ENCODE peak calls at places on chromosomes 5 and 9, in four cellular contexts. G, Y, I and W are unnamed samples.

GRCh38 chr5:160439205-160439600 is 17.5 kb downstream of the PTTG1 start:
- DNase-seq in G (peak), I (peak), Y (peak), W (peak)

GRCh38 chr5:63686938-63687337 is 275.3 kb downstream of the HTR1A start:
- DNase-seq in I (no peak), Y (no peak), G (no peak), W (no peak)

GRCh38 chr5:178590924-178591423 is 781 bp upstream of the COL23A1 start:
- DNase-seq in I (no peak), Y (no peak), G (no peak), W (no peak)

GRCh38 chr5:1555011-1555807 is 31.4 kb upstream of the LPCAT1 start:
- DNase-seq in Y (no peak), I (no peak), G (peak), W (no peak)

GRCh38 chr5:147906326-147907095 is at the start of gene C5orf46:
- DNase-seq in Y (no peak), G (peak), I (no peak), W (no peak)

GRCh38 chr9:61665330-61665751 is 475.5 kb downstream of the SPATA31A7 start:
- DNase-seq in I (no peak), Y (no peak), G (no peak), W (peak)

GRCh38 chr5:137833463-137833862 is 34.2 kb upstream of the MYOT start:
- DNase-seq in G (peak), I (no peak), Y (no peak), W (peak)

GRCh38 chr9:137026828-137027227 is 1.2 kb downstream of the ABCA2 start:
- DNase-seq in Y (no peak), I (no peak), G (no peak), W (no peak)

GRCh38 chr5:137617806-137618205 is 118.1 kb downstream of the KLHL3 start:
- DNase-seq in I (no peak), Y (no peak), G (no peak), W (no peak)

GRCh38 chr5:110769282-110769681 is 30.5 kb downstream of the SLC25A46 start:
- DNase-seq in I (no peak), Y (no peak), G (no peak), W (no peak)

GRCh38 chr5:1214936-1215220 is 10.3 kb upstream of the SLC6A18 start:
- DNase-seq in I (no peak), Y (no peak), G (no peak), W (no peak)

GRCh38 chr9:18861599-18862546 is 171.1 kb downstream of the SAXO1 start:
- DNase-seq in Y (no peak), G (no peak), I (no peak), W (no peak)

GRCh38 chr5:4628645-4629385 is 511.3 kb upstream of the ADAMTS16 start:
- DNase-seq in G (no peak), Y (no peak), I (no peak), W (no peak)

GRCh38 chr5:81768960-81769452 is 18.1 kb upstream of the SSBP2 start:
- DNase-seq in Y (no peak), G (peak), I (no peak), W (no peak)

GRCh38 chr5:39500656-39501295 is 76.0 kb upstream of the DAB2 start:
- DNase-seq in Y (no peak), I (no peak), G (no peak), W (no peak)

GRCh38 chr5:178361657-178362445 is 129.2 kb upstream of the PHYKPL start:
- DNase-seq in Y (no peak), G (no peak), I (no peak), W (no peak)

GRCh38 chr5:73793911-73794310 is 167.9 kb downstream of the ARHGEF28 start:
- DNase-seq in I (no peak), Y (no peak), G (no peak), W (no peak)

GRCh38 chr9:75265525-75265972 is 177.2 kb downstream of the OSTF1 start:
- DNase-seq in Y (peak), I (no peak), G (peak), W (peak)

GRCh38 chr9:133787749-133788015 is 49.5 kb upstream of the SARDH start:
- DNase-seq in G (no peak), Y (peak), I (peak), W (peak)

GRCh38 chr5:160118349-160119141 is 705 bp downstream of the PWWP2A start:
- DNase-seq in I (no peak), Y (peak), G (no peak), W (peak)

GRCh38 chr9:113299800-113300292 is 3.3 kb downstream of the RNF183 start:
- DNase-seq in Y (no peak), I (no peak), G (no peak), W (peak)

GRCh38 chr9:123353984-123354591 is 1.9 kb upstream of the CRB2 start:
- DNase-seq in I (no peak), G (peak), Y (peak), W (peak)

GRCh38 chr9:70634696-70635095 is 220.2 kb upstream of the KLF9 start:
- DNase-seq in I (no peak), Y (no peak), G (no peak), W (no peak)

GRCh38 chr9:94482110-94482509 is 72.8 kb upstream of the PCAT7 start:
- DNase-seq in I (no peak), Y (no peak), G (no peak), W (no peak)

GRCh38 chr5:957730-958485 is 50.7 kb upstream of the NKD2 start:
- DNase-seq in I (no peak), Y (peak), G (no peak), W (no peak)

GRCh38 chr5:147439253-147439652 is 70.6 kb downstream of the DPYSL3 start:
- DNase-seq in I (no peak), Y (no peak), G (no peak), W (no peak)

GRCh38 chr9:78035369-78035993 is 3.9 kb upstream of the GNAQ start:
- DNase-seq in I (peak), Y (peak), G (peak), W (peak)

GRCh38 chr9:129761901-129762359 is 9.1 kb upstream of the PTGES start:
- DNase-seq in I (no peak), G (no peak), Y (no peak), W (no peak)

GRCh38 chr5:64592942-64593341 is 87.1 kb downstream of the RGS7BP start:
- DNase-seq in Y (no peak), G (peak), I (no peak), W (no peak)

GRCh38 chr5:138489705-138490104 is 24.4 kb downstream of the EGR1 start:
- DNase-seq in G (no peak), Y (no peak), I (no peak), W (no peak)

GRCh38 chr9:109246533-109246932 is 74.3 kb downstream of the EPB41L4B start:
- DNase-seq in I (no peak), G (no peak), Y (no peak), W (no peak)

GRCh38 chr9:21812945-21813568 is 10.6 kb downstream of the MTAP start:
- DNase-seq in Y (peak), G (peak), I (no peak), W (no peak)

GRCh38 chr9:21813575-21814473 is 11.4 kb downstream of the MTAP start:
- DNase-seq in G (peak), Y (peak), I (no peak), W (no peak)

GRCh38 chr9:21811914-21812313 is 9.5 kb downstream of the MTAP start:
- DNase-seq in G (no peak), I (no peak), Y (no peak), W (no peak)

GRCh38 chr9:21810881-21811280 is 8.4 kb downstream of the MTAP start:
- DNase-seq in I (no peak), Y (no peak), G (no peak), W (no peak)

GRCh38 chr9:21812415-21812814 is 10.0 kb downstream of the MTAP start:
- DNase-seq in I (no peak), G (no peak), Y (no peak), W (no peak)
- TF ChIP-seq NFIC in I (no peak), G (no peak), Y (no peak), W (no peak)

DNA sequence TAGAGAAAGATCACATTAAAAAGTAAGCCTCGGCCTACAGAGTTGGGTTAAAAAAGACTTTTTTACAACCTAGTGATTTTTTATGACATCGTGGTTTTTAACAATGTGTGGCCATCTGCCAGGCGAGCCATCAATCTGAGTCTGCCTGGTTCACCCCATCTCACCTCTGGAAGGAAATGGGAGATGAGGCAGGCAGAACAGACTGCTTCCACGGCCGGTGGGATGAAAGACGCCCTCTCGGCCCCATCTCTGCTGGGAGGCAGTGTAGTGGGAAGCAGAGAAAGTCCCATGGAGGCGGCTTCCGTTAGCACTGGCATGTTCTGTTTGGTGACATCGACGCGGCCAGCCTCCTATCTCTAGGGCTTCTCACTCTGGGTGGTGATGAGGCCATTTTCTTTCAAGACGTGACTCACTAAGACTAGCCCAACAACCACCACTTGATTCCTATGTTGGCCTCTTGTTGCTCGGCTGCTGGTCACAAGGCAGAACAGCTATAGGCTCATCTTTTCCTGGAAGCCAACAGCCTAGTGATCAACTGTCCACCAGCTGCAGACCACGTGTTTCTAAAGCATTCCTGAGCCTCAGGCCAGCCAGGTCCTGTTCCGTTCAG is 132.4 kb upstream of the OTULINL start:
- DNase-seq in G (no peak), I (no peak), Y (peak), W (no peak)
- TF ChIP-seq NFIC in G (no peak), I (no peak), Y (peak), W (no peak)

GRCh38 chr5:143181173-143181572 is 222.3 kb downstream of the NR3C1 start:
- DNase-seq in G (no peak), Y (no peak), I (no peak), W (no peak)

GRCh38 chr5:143180751-143181150 is 222.7 kb downstream of the NR3C1 start:
- DNase-seq in I (no peak), Y (no peak), G (no peak), W (no peak)

GRCh38 chr5:143183989-143184388 is 219.5 kb downstream of the NR3C1 start:
- DNase-seq in Y (no peak), I (no peak), G (no peak), W (no peak)

GRCh38 chr5:143182106-143182505 is 221.4 kb downstream of the NR3C1 start:
- DNase-seq in Y (no peak), I (no peak), G (no peak), W (no peak)

GRCh38 chr5:143182901-143183820 is 220.3 kb downstream of the NR3C1 start:
- DNase-seq in G (peak), I (peak), Y (no peak), W (no peak)
- TF ChIP-seq NFIC in G (peak), I (peak), Y (no peak), W (peak)

GRCh38 chr5:157431544-157432200 is 28.3 kb upstream of the NIPAL4 start:
- DNase-seq in I (peak), G (peak), Y (no peak), W (no peak)
- TF ChIP-seq NFIC in I (no peak), G (no peak), Y (no peak), W (no peak)

GRCh38 chr5:15995206-15996052 is 184.2 kb downstream of the MARCHF11 start:
- DNase-seq in Y (peak), I (no peak), G (peak), W (no peak)
- TF ChIP-seq NFIC in Y (no peak), I (no peak), G (no peak), W (no peak)

DNA sequence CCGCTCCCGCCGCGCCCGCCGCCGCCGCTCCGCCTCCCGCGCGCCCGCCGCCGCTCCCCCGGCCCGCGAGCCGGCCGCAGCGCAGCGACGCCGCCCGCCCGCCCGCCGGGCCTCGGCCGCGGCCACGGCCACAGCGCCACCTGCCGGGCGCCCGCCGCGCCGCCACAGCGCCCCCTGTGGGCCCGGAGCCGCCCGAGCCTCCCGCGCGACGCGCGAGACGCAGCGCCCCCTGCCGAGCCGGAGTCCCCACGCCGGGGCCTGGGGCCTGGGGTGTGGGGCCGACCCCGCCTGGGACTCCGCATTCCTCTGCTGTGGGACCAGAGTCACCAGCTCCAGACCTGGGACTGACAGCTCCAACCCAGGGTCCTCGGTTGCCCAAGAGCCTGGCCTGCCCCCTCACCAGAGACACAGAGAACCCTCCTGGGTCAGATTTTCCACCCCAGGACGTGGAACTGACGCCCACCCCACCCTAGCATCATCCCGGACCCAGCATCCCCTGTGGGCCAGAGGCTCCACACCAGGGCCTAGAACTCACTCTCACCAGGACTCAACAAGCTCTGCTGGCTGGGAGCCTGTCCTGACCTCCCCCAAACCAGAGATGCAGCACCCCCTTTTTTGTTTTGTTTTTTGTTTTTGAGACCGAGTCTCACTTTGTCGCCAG is at the start of gene RAPGEF1:
- DNase-seq in Y (peak), I (no peak), G (no peak), W (peak)
- TF ChIP-seq NFIC in Y (no peak), I (no peak), G (no peak), W (no peak)